ENCODE peak calls at places on chromosome 7, in eight cellular contexts. P is NCI-H1092, C is cardiac septum, H is tibial artery, K is caudate nucleus, R is HuH-7.5, B is NCI-H2081 treated with DMSO at 0.1 percent for 48 hours, J is heart right ventricle. M is an unnamed sample.

GRCh38 chr7:127948312-127948711 is 82.9 kb downstream of the LRRC4 start:
- DNase-seq in C (no peak), J (no peak), H (no peak), R (no peak), P (no peak), B (no peak), K (no peak), M (no peak)

GRCh38 chr7:28062197-28062988 is 118.2 kb downstream of the JAZF1 start:
- DNase-seq in P (peak), K (peak), B (peak), R (peak), C (peak), J (peak), H (no peak), M (peak)

GRCh38 chr7:151779255-151779654 is 97.7 kb downstream of the PRKAG2 start:
- DNase-seq in H (no peak), P (no peak), J (no peak), B (no peak), K (no peak), R (no peak), C (no peak), M (no peak)

GRCh38 chr7:21507627-21508343 is 35.1 kb upstream of the DNAH11 start:
- DNase-seq in C (no peak), R (no peak), P (no peak), K (peak), J (no peak), H (no peak), B (no peak), M (peak)

GRCh38 chr7:132138817-132139216 is 437.5 kb downstream of the PLXNA4 start:
- DNase-seq in J (no peak), P (no peak), H (no peak), K (no peak), B (no peak), R (no peak), C (no peak), M (peak)

GRCh38 chr7:40717242-40717641 is 582.4 kb downstream of the SUGCT start:
- DNase-seq in P (no peak), J (peak), R (no peak), K (no peak), H (peak), C (no peak), B (peak), M (peak)

GRCh38 chr7:129367700-129368388 is 66.4 kb upstream of the STRIP2 start:
- DNase-seq in C (peak), R (peak), P (peak), H (peak), J (peak), B (peak), K (peak), M (peak)

GRCh38 chr7:46145412-46145811 is 224.3 kb upstream of the IGFBP3 start:
- DNase-seq in C (no peak), K (no peak), J (no peak), P (no peak), H (no peak), R (no peak), B (no peak), M (peak)

GRCh38 chr7:139523199-139523941 is at the start of gene CLEC2L:
- DNase-seq in P (no peak), C (no peak), B (no peak), K (peak), R (peak), J (no peak), H (no peak), M (peak)

GRCh38 chr7:46660402-46660801 is 739.3 kb upstream of the IGFBP3 start:
- DNase-seq in R (no peak), K (no peak), C (no peak), J (no peak), B (no peak), H (no peak), P (no peak), M (peak)

GRCh38 chr7:54802114-54802513 is 43.1 kb upstream of the SEC61G start:
- DNase-seq in K (no peak), J (no peak), H (no peak), R (no peak), C (no peak), B (no peak), P (no peak), M (no peak)

GRCh38 chr7:151432658-151433521 is 7.1 kb downstream of the CRYGN start:
- DNase-seq in B (no peak), H (no peak), R (no peak), C (no peak), K (no peak), J (no peak), P (no peak), M (peak)

GRCh38 chr7:90988523-90988922 is 275.7 kb upstream of the FZD1 start:
- DNase-seq in P (peak), H (no peak), R (no peak), B (peak), J (no peak), C (no peak), K (no peak), M (no peak)

GRCh38 chr7:74525140-74525539 is 71.4 kb downstream of the GTF2IRD1 start:
- DNase-seq in J (no peak), C (no peak), K (no peak), R (no peak), P (no peak), H (no peak), B (no peak), M (no peak)

GRCh38 chr7:89760690-89761089 is 393.6 kb upstream of the STEAP1 start:
- DNase-seq in R (no peak), B (no peak), H (no peak), K (no peak), P (no peak), C (no peak), J (no peak), M (no peak)